ENCODE peak calls at places on chromosomes 2 and 18, in seven cellular contexts. One of them, this sample, is unnamed.
A peak's percentile ranks its signal among the peaks of the same experiment; 100 is the strongest.

GRCh38 chr2:166539340-166540162 is 45.5 kb upstream of the SCN7A start:
- DNase-seq in astrocyte: peak; percentile 42
- DNase-seq in colonic mucosa: peak; percentile 26
- DNase-seq in dorsolateral prefrontal cortex: no peak
- DNase-seq in fibroblast of lung: peak; percentile 43
- DNase-seq in PC-9: no peak
- DNase-seq in IMR-90: peak; percentile 84
- DNase-seq in this sample: no peak

GRCh38 chr2:240893363-240893828 is 2.6 kb downstream of the MAB21L4 start:
- DNase-seq in astrocyte: peak; percentile 36
- DNase-seq in colonic mucosa: no peak
- DNase-seq in dorsolateral prefrontal cortex: peak; percentile 52
- DNase-seq in fibroblast of lung: peak; percentile 60
- DNase-seq in PC-9: peak; percentile 100
- DNase-seq in IMR-90: peak; percentile 36
- DNase-seq in this sample: no peak

GRCh38 chr2:219620546-219620945 is 6.9 kb upstream of the SLC4A3 start:
- DNase-seq in astrocyte: no peak
- DNase-seq in colonic mucosa: no peak
- DNase-seq in dorsolateral prefrontal cortex: no peak
- DNase-seq in fibroblast of lung: no peak
- DNase-seq in PC-9: no peak
- DNase-seq in IMR-90: no peak
- DNase-seq in this sample: no peak

GRCh38 chr18:32271649-32272324 is 81.9 kb downstream of the MEP1B start:
- DNase-seq in astrocyte: peak; percentile 43
- DNase-seq in colonic mucosa: no peak
- DNase-seq in dorsolateral prefrontal cortex: no peak
- DNase-seq in fibroblast of lung: peak; percentile 46
- DNase-seq in PC-9: no peak
- DNase-seq in IMR-90: peak; percentile 55
- DNase-seq in this sample: no peak

GRCh38 chr2:226995625-226996041 is 159.8 kb downstream of the RHBDD1 start:
- DNase-seq in astrocyte: peak; percentile 92
- DNase-seq in colonic mucosa: no peak
- DNase-seq in dorsolateral prefrontal cortex: no peak
- DNase-seq in fibroblast of lung: peak; percentile 94
- DNase-seq in PC-9: no peak
- DNase-seq in IMR-90: peak; percentile 77
- DNase-seq in this sample: no peak

GRCh38 chr2:30106543-30106942 is 40.3 kb upstream of the YPEL5 start:
- DNase-seq in astrocyte: peak; percentile 79
- DNase-seq in colonic mucosa: no peak
- DNase-seq in dorsolateral prefrontal cortex: no peak
- DNase-seq in fibroblast of lung: peak; percentile 83
- DNase-seq in PC-9: peak; percentile 57
- DNase-seq in IMR-90: peak; percentile 47
- DNase-seq in this sample: no peak

GRCh38 chr2:181780159-181781081 is 100.1 kb upstream of the NEUROD1 start:
- DNase-seq in astrocyte: peak; percentile 43
- DNase-seq in colonic mucosa: no peak
- DNase-seq in dorsolateral prefrontal cortex: no peak
- DNase-seq in fibroblast of lung: peak; percentile 56
- DNase-seq in PC-9: no peak
- DNase-seq in IMR-90: peak; percentile 54
- DNase-seq in this sample: no peak

GRCh38 chr2:122193622-122194021 is 438.2 kb downstream of the TSN start:
- DNase-seq in astrocyte: no peak
- DNase-seq in colonic mucosa: no peak
- DNase-seq in dorsolateral prefrontal cortex: no peak
- DNase-seq in fibroblast of lung: no peak
- DNase-seq in PC-9: no peak
- DNase-seq in IMR-90: peak; percentile 9
- DNase-seq in this sample: no peak

GRCh38 chr18:13261658-13262357 is 43.2 kb downstream of the LDLRAD4 start:
- DNase-seq in astrocyte: no peak
- DNase-seq in colonic mucosa: no peak
- DNase-seq in dorsolateral prefrontal cortex: no peak
- DNase-seq in fibroblast of lung: no peak
- DNase-seq in PC-9: no peak
- DNase-seq in IMR-90: no peak
- DNase-seq in this sample: no peak

GRCh38 chr2:1393321-1393720 is 19.9 kb upstream of the TPO start:
- DNase-seq in astrocyte: no peak
- DNase-seq in colonic mucosa: no peak
- DNase-seq in dorsolateral prefrontal cortex: no peak
- DNase-seq in fibroblast of lung: no peak
- DNase-seq in PC-9: no peak
- DNase-seq in IMR-90: no peak
- DNase-seq in this sample: no peak

GRCh38 chr2:86263956-86264355 is 64.7 kb downstream of the MRPL35 start:
- DNase-seq in astrocyte: no peak
- DNase-seq in colonic mucosa: no peak
- DNase-seq in dorsolateral prefrontal cortex: no peak
- DNase-seq in fibroblast of lung: no peak
- DNase-seq in PC-9: no peak
- DNase-seq in IMR-90: no peak
- DNase-seq in this sample: no peak

GRCh38 chr2:163312723-163313122 is 423.1 kb downstream of the FIGN start:
- DNase-seq in astrocyte: no peak
- DNase-seq in colonic mucosa: no peak
- DNase-seq in dorsolateral prefrontal cortex: no peak
- DNase-seq in fibroblast of lung: no peak
- DNase-seq in PC-9: no peak
- DNase-seq in IMR-90: no peak
- DNase-seq in this sample: no peak

GRCh38 chr2:212245868-212246267 is 292.7 kb downstream of the ERBB4 start:
- DNase-seq in astrocyte: no peak
- DNase-seq in colonic mucosa: no peak
- DNase-seq in dorsolateral prefrontal cortex: no peak
- DNase-seq in fibroblast of lung: no peak
- DNase-seq in PC-9: no peak
- DNase-seq in IMR-90: no peak
- DNase-seq in this sample: no peak

GRCh38 chr2:45278345-45279078 is 269.3 kb upstream of the SIX2 start:
- DNase-seq in astrocyte: peak; percentile 32
- DNase-seq in colonic mucosa: no peak
- DNase-seq in dorsolateral prefrontal cortex: no peak
- DNase-seq in fibroblast of lung: peak; percentile 38
- DNase-seq in PC-9: no peak
- DNase-seq in IMR-90: peak; percentile 34
- DNase-seq in this sample: no peak

GRCh38 chr2:196638765-196639164 is 750 bp upstream of the CCDC150 start:
- DNase-seq in astrocyte: no peak
- DNase-seq in colonic mucosa: peak; percentile 19
- DNase-seq in dorsolateral prefrontal cortex: no peak
- DNase-seq in fibroblast of lung: no peak
- DNase-seq in PC-9: no peak
- DNase-seq in IMR-90: no peak
- DNase-seq in this sample: no peak

GRCh38 chr2:36238126-36238525 is 117.5 kb upstream of the CRIM1 start:
- DNase-seq in astrocyte: no peak
- DNase-seq in colonic mucosa: no peak
- DNase-seq in dorsolateral prefrontal cortex: no peak
- DNase-seq in fibroblast of lung: no peak
- DNase-seq in PC-9: no peak
- DNase-seq in IMR-90: no peak
- DNase-seq in this sample: no peak

GRCh38 chr18:62900132-62900883 is 185.0 kb downstream of the PHLPP1 start:
- DNase-seq in astrocyte: no peak
- DNase-seq in colonic mucosa: no peak
- DNase-seq in dorsolateral prefrontal cortex: no peak
- DNase-seq in fibroblast of lung: no peak
- DNase-seq in PC-9: no peak
- DNase-seq in IMR-90: no peak
- DNase-seq in this sample: no peak

GRCh38 chr2:217851191-217852020 is 151.4 kb downstream of the TNS1 start:
- DNase-seq in astrocyte: peak; percentile 70
- DNase-seq in colonic mucosa: no peak
- DNase-seq in dorsolateral prefrontal cortex: no peak
- DNase-seq in fibroblast of lung: peak; percentile 70
- DNase-seq in PC-9: no peak
- DNase-seq in IMR-90: peak; percentile 68
- DNase-seq in this sample: no peak

GRCh38 chr2:195500878-195501277 is 156.1 kb upstream of the SLC39A10 start:
- DNase-seq in astrocyte: no peak
- DNase-seq in colonic mucosa: no peak
- DNase-seq in dorsolateral prefrontal cortex: no peak
- DNase-seq in fibroblast of lung: peak; percentile 6
- DNase-seq in PC-9: no peak
- DNase-seq in IMR-90: no peak
- DNase-seq in this sample: no peak

GRCh38 chr18:75204262-75204977 is 4.5 kb downstream of the PTGR3 start:
- DNase-seq in astrocyte: peak; percentile 20
- DNase-seq in colonic mucosa: peak; percentile 55
- DNase-seq in dorsolateral prefrontal cortex: no peak
- DNase-seq in fibroblast of lung: peak; percentile 41
- DNase-seq in PC-9: no peak
- DNase-seq in IMR-90: peak; percentile 36
- DNase-seq in this sample: no peak

GRCh38 chr2:162768646-162769045 is 69.9 kb downstream of the KCNH7 start:
- DNase-seq in astrocyte: no peak
- DNase-seq in colonic mucosa: no peak
- DNase-seq in dorsolateral prefrontal cortex: no peak
- DNase-seq in fibroblast of lung: no peak
- DNase-seq in PC-9: no peak
- DNase-seq in IMR-90: no peak
- DNase-seq in this sample: no peak

GRCh38 chr2:18187214-18187613 is 308.7 kb downstream of the KCNS3 start:
- DNase-seq in astrocyte: peak; percentile 21
- DNase-seq in colonic mucosa: no peak
- DNase-seq in dorsolateral prefrontal cortex: no peak
- DNase-seq in fibroblast of lung: peak; percentile 42
- DNase-seq in PC-9: no peak
- DNase-seq in IMR-90: peak; percentile 37
- DNase-seq in this sample: no peak

GRCh38 chr2:230160112-230160660 is 59.6 kb downstream of the SP110 start:
- DNase-seq in astrocyte: peak; percentile 7
- DNase-seq in colonic mucosa: peak; percentile 53
- DNase-seq in dorsolateral prefrontal cortex: no peak
- DNase-seq in fibroblast of lung: peak; percentile 11
- DNase-seq in PC-9: peak; percentile 48
- DNase-seq in IMR-90: peak; percentile 47
- DNase-seq in this sample: peak; percentile 40

GRCh38 chr18:33706391-33706790 is 128.4 kb downstream of the ASXL3 start:
- DNase-seq in astrocyte: peak; percentile 63
- DNase-seq in colonic mucosa: no peak
- DNase-seq in dorsolateral prefrontal cortex: no peak
- DNase-seq in fibroblast of lung: peak; percentile 67
- DNase-seq in PC-9: no peak
- DNase-seq in IMR-90: peak; percentile 11
- DNase-seq in this sample: no peak

GRCh38 chr2:239890347-239890746 is 134.8 kb downstream of the NDUFA10 start:
- DNase-seq in astrocyte: no peak
- DNase-seq in colonic mucosa: no peak
- DNase-seq in dorsolateral prefrontal cortex: no peak
- DNase-seq in fibroblast of lung: no peak
- DNase-seq in PC-9: no peak
- DNase-seq in IMR-90: no peak
- DNase-seq in this sample: no peak

GRCh38 chr18:44325903-44326650 is 354.6 kb upstream of the SETBP1 start:
- DNase-seq in astrocyte: peak; percentile 50
- DNase-seq in colonic mucosa: peak; percentile 75
- DNase-seq in dorsolateral prefrontal cortex: no peak
- DNase-seq in fibroblast of lung: peak; percentile 67
- DNase-seq in PC-9: no peak
- DNase-seq in IMR-90: peak; percentile 61
- DNase-seq in this sample: no peak
- TF ChIP-seq CTCF in astrocyte: peak; percentile 78
- TF ChIP-seq CTCF in colonic mucosa: peak; percentile 21
- TF ChIP-seq CTCF in dorsolateral prefrontal cortex: peak; percentile 39
- TF ChIP-seq CTCF in fibroblast of lung: peak; percentile 66
- TF ChIP-seq CTCF in PC-9: peak; percentile 64
- TF ChIP-seq CTCF in IMR-90: peak; percentile 30
- TF ChIP-seq CTCF in this sample: no peak

GRCh38 chr2:120465989-120466703 is 120.2 kb downstream of the INHBB start:
- DNase-seq in astrocyte: no peak
- DNase-seq in colonic mucosa: no peak
- DNase-seq in dorsolateral prefrontal cortex: no peak
- DNase-seq in fibroblast of lung: no peak
- DNase-seq in PC-9: no peak
- DNase-seq in IMR-90: no peak
- DNase-seq in this sample: no peak
- H3K27me3 ChIP-seq in astrocyte: peaks cover 2% of the 10 kb centered on the region
- H3K27me3 ChIP-seq in colonic mucosa: no peaks in the 10 kb centered on the region
- H3K27me3 ChIP-seq in dorsolateral prefrontal cortex: no peaks in the 10 kb centered on the region
- H3K27me3 ChIP-seq in fibroblast of lung: no peaks in the 10 kb centered on the region
- H3K27me3 ChIP-seq in PC-9: no peaks in the 10 kb centered on the region
- H3K27me3 ChIP-seq in IMR-90: no peaks in the 10 kb centered on the region
- H3K27me3 ChIP-seq in this sample: no peaks in the 10 kb centered on the region

GRCh38 chr2:238296638-238297457 is 8.4 kb upstream of the PER2 start:
- DNase-seq in astrocyte: no peak
- DNase-seq in colonic mucosa: no peak
- DNase-seq in dorsolateral prefrontal cortex: no peak
- DNase-seq in fibroblast of lung: no peak
- DNase-seq in PC-9: no peak
- DNase-seq in IMR-90: no peak
- DNase-seq in this sample: no peak

GRCh38 chr2:238304116-238304515 is 15.7 kb upstream of the PER2 start:
- DNase-seq in astrocyte: no peak
- DNase-seq in colonic mucosa: no peak
- DNase-seq in dorsolateral prefrontal cortex: no peak
- DNase-seq in fibroblast of lung: no peak
- DNase-seq in PC-9: no peak
- DNase-seq in IMR-90: no peak
- DNase-seq in this sample: no peak

GRCh38 chr2:238302751-238303150 is 14.3 kb upstream of the PER2 start:
- DNase-seq in astrocyte: no peak
- DNase-seq in colonic mucosa: no peak
- DNase-seq in dorsolateral prefrontal cortex: no peak
- DNase-seq in fibroblast of lung: no peak
- DNase-seq in PC-9: no peak
- DNase-seq in IMR-90: no peak
- DNase-seq in this sample: no peak

GRCh38 chr2:238302076-238302475 is 13.7 kb upstream of the PER2 start:
- DNase-seq in astrocyte: no peak
- DNase-seq in colonic mucosa: no peak
- DNase-seq in dorsolateral prefrontal cortex: no peak
- DNase-seq in fibroblast of lung: peak; percentile 7
- DNase-seq in PC-9: no peak
- DNase-seq in IMR-90: peak; percentile 15
- DNase-seq in this sample: no peak

GRCh38 chr2:238299803-238300202 is 11.4 kb upstream of the PER2 start:
- DNase-seq in astrocyte: no peak
- DNase-seq in colonic mucosa: peak; percentile 72
- DNase-seq in dorsolateral prefrontal cortex: no peak
- DNase-seq in fibroblast of lung: no peak
- DNase-seq in PC-9: no peak
- DNase-seq in IMR-90: no peak
- DNase-seq in this sample: no peak
- TF ChIP-seq CTCF in astrocyte: no peak
- TF ChIP-seq CTCF in colonic mucosa: no peak
- TF ChIP-seq CTCF in dorsolateral prefrontal cortex: no peak
- TF ChIP-seq CTCF in fibroblast of lung: no peak
- TF ChIP-seq CTCF in PC-9: no peak
- TF ChIP-seq CTCF in IMR-90: no peak
- TF ChIP-seq CTCF in this sample: no peak

DNA sequence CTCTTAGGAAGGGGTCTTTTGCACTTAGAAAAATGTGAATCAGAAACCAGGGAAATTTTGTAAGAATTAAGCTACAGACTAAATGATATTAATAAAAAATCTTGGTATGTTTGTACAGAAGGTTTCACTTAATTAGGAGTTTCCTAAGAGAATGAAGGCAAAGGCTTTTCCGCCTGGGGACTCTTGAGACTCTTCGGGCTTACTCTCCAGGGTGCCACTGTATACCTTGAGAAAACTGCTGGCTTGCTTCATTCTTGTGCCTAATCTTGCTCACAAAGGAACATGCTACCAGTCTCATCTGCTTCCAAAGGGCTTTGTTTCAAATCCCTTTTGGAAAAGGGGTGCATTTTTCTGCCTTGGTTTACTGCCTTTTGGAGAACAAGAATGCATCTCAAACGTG is 49.5 kb downstream of the ACTR2 start:
- DNase-seq in astrocyte: no peak
- DNase-seq in colonic mucosa: no peak
- DNase-seq in dorsolateral prefrontal cortex: no peak
- DNase-seq in fibroblast of lung: no peak
- DNase-seq in PC-9: no peak
- DNase-seq in IMR-90: no peak
- DNase-seq in this sample: no peak
- H3K27me3 ChIP-seq in astrocyte: no peaks in the 10 kb centered on the region
- H3K27me3 ChIP-seq in colonic mucosa: no peaks in the 10 kb centered on the region
- H3K27me3 ChIP-seq in dorsolateral prefrontal cortex: no peaks in the 10 kb centered on the region
- H3K27me3 ChIP-seq in fibroblast of lung: no peaks in the 10 kb centered on the region
- H3K27me3 ChIP-seq in PC-9: no peaks in the 10 kb centered on the region
- H3K27me3 ChIP-seq in IMR-90: no peaks in the 10 kb centered on the region
- H3K27me3 ChIP-seq in this sample: no peaks in the 10 kb centered on the region

This sample was measured in CD4-positive, alpha-beta T cell.